ENCODE peak calls at places on chromosomes 4 and X, in six cellular contexts. T is neuronal stem cell, L is H9, O is trophoblast cell, Q is mesenchymal stem cell, K is H1. E is an unnamed sample.

GRCh38 chr4:153426207-153426886 is 39.8 kb upstream of the TMEM131L start:
- DNase-seq in T (no peak), O (no peak), K (no peak), Q (no peak), L (no peak), E (peak)

GRCh38 chr4:4323705-4324534 is 33.9 kb downstream of the ZBTB49 start:
- DNase-seq in K (no peak), O (no peak), T (no peak), L (no peak), Q (no peak), E (peak)

GRCh38 chr4:151990201-151990600 is 229.4 kb upstream of the GATB start:
- DNase-seq in Q (no peak), O (peak), T (no peak), L (no peak), K (no peak), E (peak)

GRCh38 chr4:143616771-143617170 is 83.7 kb downstream of the FREM3 start:
- DNase-seq in T (no peak), K (no peak), Q (no peak), L (no peak), O (no peak), E (no peak)

GRCh38 chr4:128782076-128782715 is 27.3 kb upstream of the JADE1 start:
- DNase-seq in Q (no peak), O (no peak), T (no peak), K (no peak), L (no peak), E (peak)

GRCh38 chr4:150215601-150216000 is 137.4 kb downstream of the DCLK2 start:
- DNase-seq in T (no peak), O (peak), K (no peak), Q (no peak), L (no peak), E (no peak)

GRCh38 chrX:136405126-136405525 is 82.6 kb upstream of the BRS3 start:
- DNase-seq in O (no peak), Q (no peak), L (no peak), T (no peak), K (no peak), E (no peak)

GRCh38 chrX:105744291-105744690 is 78.0 kb upstream of the NRK start:
- DNase-seq in Q (no peak), T (no peak), K (no peak), O (peak), L (no peak), E (no peak)

GRCh38 chr4:86015412-86016350 is 344.2 kb downstream of the MAPK10 start:
- DNase-seq in Q (no peak), T (no peak), L (no peak), O (peak), K (no peak), E (no peak)

GRCh38 chr4:8308856-8309771 is 39.6 kb downstream of the HTRA3 start:
- DNase-seq in T (no peak), O (no peak), L (no peak), K (no peak), Q (peak), E (peak)

GRCh38 chr4:60682901-60683300 is 517.2 kb upstream of the ADGRL3 start:
- DNase-seq in O (no peak), Q (no peak), T (no peak), L (no peak), K (no peak), E (peak)

GRCh38 chr4:153465583-153465921 is 608 bp upstream of the TMEM131L start:
- DNase-seq in T (no peak), Q (peak), K (no peak), O (no peak), L (no peak), E (peak)

GRCh38 chr4:72314869-72315268 is 254.2 kb downstream of the ADAMTS3 start:
- DNase-seq in T (no peak), L (no peak), O (no peak), Q (peak), K (no peak), E (peak)

GRCh38 chrX:54891573-54891972 is 29.1 kb upstream of the TRO start:
- DNase-seq in O (peak), K (no peak), Q (peak), T (peak), L (no peak), E (peak)

GRCh38 chr4:60506061-60506460 is 694.1 kb upstream of the ADGRL3 start:
- DNase-seq in Q (no peak), L (no peak), O (no peak), K (no peak), T (no peak), E (no peak)

GRCh38 chrX:85992811-85993229 is 54.5 kb downstream of the CHM start:
- DNase-seq in O (no peak), L (no peak), Q (peak), T (no peak), K (no peak), E (peak)

GRCh38 chr4:79917246-79917645 is 155.8 kb downstream of the ANTXR2 start:
- DNase-seq in T (peak), Q (peak), O (peak), L (peak), K (peak), E (peak)

GRCh38 chrX:48003367-48003757 is 427 bp downstream of the ZNF182 start:
- DNase-seq in T (no peak), Q (no peak), O (no peak), L (no peak), K (no peak), E (no peak)

GRCh38 chr4:109614466-109614865 is 54.4 kb downstream of the MCUB start:
- DNase-seq in T (no peak), L (no peak), K (no peak), Q (peak), O (no peak), E (no peak)

GRCh38 chr4:98469776-98470175 is 188.6 kb downstream of the TSPAN5 start:
- DNase-seq in T (no peak), Q (no peak), L (no peak), O (no peak), K (no peak), E (peak)

GRCh38 chr4:154013576-154013975 is 224.7 kb upstream of the SFRP2 start:
- DNase-seq in O (no peak), L (no peak), Q (no peak), K (no peak), T (no peak), E (no peak)

GRCh38 chrX:19513383-19513782 is 1.9 kb downstream of the MAP3K15 start:
- DNase-seq in O (no peak), Q (no peak), T (no peak), L (no peak), K (no peak), E (peak)

GRCh38 chr4:53321151-53321987 is 44.5 kb downstream of the SCFD2 start:
- DNase-seq in O (peak), T (no peak), K (no peak), L (no peak), Q (peak), E (peak)

GRCh38 chrX:45697591-45697990 is 496.9 kb upstream of the DIPK2B start:
- DNase-seq in K (no peak), T (no peak), L (no peak), O (no peak), Q (peak), E (peak)

GRCh38 chr4:8189551-8190466 is 9.3 kb upstream of the SH3TC1 start:
- DNase-seq in Q (no peak), K (no peak), T (no peak), L (no peak), O (no peak), E (no peak)

GRCh38 chr4:67282749-67283148 is 262.6 kb downstream of the CENPC start:
- DNase-seq in T (no peak), Q (no peak), O (no peak), L (no peak), K (no peak), E (no peak)

GRCh38 chr4:8866828-8867623 is 4.6 kb downstream of the HMX1 start:
- DNase-seq in T (no peak), O (no peak), L (no peak), K (no peak), Q (no peak), E (no peak)

GRCh38 chr4:84455697-84456096 is 43.4 kb downstream of the NKX6-1 start:
- DNase-seq in T (no peak), O (no peak), K (no peak), L (no peak), Q (no peak), E (no peak)

GRCh38 chrX:14051416-14051815 is 21.7 kb upstream of the GEMIN8 start:
- DNase-seq in K (no peak), L (no peak), T (no peak), O (no peak), Q (peak), E (no peak)
- H4K91ac ChIP-seq in K (no peak), L (no peak), T (no peak), O (no peak), Q (no peak), E (no peak)

DNA sequence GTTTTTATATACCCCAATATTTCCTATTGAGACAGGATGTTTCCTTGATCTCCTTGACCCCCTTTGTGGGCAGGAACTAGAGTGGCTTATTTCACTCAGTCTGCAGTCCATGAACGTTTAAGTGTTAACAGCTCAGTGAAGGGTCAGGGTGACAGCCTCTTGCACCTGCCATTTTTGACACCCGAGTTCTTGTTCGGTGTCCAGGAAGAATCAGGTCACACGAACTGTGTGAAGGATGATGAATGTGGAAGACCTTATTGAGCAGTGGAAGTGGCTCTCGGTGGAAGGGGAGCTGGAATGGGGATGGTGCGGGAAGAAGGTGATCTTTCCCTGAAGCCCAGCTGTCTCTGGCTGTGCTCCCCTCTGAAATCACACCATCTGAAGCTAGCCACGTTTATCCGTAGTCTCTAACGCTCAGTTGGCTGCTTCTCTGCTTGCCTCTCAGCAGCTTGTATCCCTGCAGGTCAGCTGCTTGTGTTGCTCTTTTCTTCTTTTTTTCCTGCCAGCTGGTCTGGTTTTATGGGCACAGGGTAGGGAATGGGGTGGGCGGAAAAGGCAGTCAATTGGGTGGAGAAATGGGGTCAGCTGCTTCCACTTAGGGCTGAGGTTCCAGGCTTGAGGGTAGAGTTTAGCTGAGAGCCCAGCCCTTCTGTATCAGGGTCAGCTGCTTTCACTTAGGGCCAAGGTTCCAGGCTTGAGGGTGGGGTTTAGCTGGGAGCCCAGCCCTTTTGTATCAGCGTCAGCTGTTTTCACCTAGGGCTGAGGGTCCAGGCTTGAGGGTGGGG is 29.0 kb upstream of the CCNG2 start:
- DNase-seq in L (no peak), O (no peak), K (no peak), T (no peak), Q (no peak), E (no peak)
- H2BK5ac ChIP-seq in L (no peak), O (no peak), K (no peak), T (no peak), Q (no peak), E (no peak)

GRCh38 chr4:739569-739968 is 33.9 kb downstream of the PCGF3 start:
- DNase-seq in T (no peak), K (no peak), Q (no peak), O (no peak), L (no peak), E (no peak)
- H4K91ac ChIP-seq in T (no peak), K (no peak), Q (peak), O (no peak), L (no peak), E (no peak)

GRCh38 chrX:16212024-16212423 is 44.7 kb downstream of the MAGEB17 start:
- DNase-seq in T (no peak), Q (peak), L (no peak), O (no peak), K (no peak), E (peak)

GRCh38 chrX:16213970-16214369 is 46.7 kb downstream of the MAGEB17 start:
- DNase-seq in O (no peak), K (no peak), T (no peak), L (no peak), Q (no peak), E (no peak)

GRCh38 chrX:16208601-16209000 is 41.3 kb downstream of the MAGEB17 start:
- DNase-seq in K (no peak), O (no peak), L (no peak), Q (no peak), T (no peak), E (no peak)

GRCh38 chrX:16215660-16216059 is 48.4 kb downstream of the MAGEB17 start:
- DNase-seq in K (no peak), O (no peak), Q (no peak), L (no peak), T (no peak), E (no peak)

GRCh38 chrX:16212436-16212835 is 45.2 kb downstream of the MAGEB17 start:
- DNase-seq in O (no peak), K (no peak), T (no peak), Q (peak), L (peak), E (peak)
- H2BK5ac ChIP-seq in O (no peak), K (peak), T (no peak), Q (no peak), L (no peak), E (no peak)

DNA sequence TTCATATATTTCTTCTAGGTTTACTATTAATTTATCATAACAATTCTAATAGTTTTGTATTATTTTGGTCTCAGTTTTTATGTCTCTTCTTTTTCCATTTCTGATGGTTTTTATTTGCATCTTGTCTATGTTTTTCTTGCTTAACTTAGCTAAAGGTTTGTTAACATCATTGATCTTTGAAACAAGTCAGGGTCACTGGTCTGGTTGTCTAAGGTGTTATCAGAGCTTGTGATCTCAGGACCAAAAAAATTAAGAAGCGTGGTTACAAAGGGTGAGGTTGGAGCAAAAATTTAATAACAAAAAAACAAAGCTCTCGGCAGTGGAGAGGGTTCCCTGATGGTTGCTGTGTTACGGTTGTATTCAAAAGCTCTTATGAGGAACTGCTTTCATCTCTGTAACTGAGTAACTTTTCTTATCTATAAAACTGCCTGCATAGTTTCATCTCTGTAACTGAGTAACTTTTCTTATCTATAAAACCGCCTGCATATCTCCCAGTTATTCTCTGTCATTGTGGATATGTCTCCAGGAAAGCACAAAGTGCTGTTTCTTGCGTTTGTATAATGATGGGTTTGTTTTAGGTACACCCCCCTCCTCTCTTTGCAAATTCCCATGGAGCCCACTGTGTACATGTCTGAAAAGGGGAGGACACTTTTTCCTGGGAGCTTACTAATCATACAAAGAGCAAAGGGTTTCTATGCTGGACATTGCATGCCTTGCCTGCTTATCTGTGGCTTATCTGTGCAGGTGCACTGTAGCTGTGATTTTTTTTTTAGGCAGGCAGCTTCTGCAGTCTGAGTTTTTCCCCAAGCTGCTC is 62.4 kb upstream of the UGT2B15 start:
- DNase-seq in O (peak), T (peak), K (no peak), Q (no peak), L (no peak), E (no peak)
- H4K91ac ChIP-seq in O (no peak), T (no peak), K (no peak), Q (no peak), L (no peak), E (no peak)

DNA sequence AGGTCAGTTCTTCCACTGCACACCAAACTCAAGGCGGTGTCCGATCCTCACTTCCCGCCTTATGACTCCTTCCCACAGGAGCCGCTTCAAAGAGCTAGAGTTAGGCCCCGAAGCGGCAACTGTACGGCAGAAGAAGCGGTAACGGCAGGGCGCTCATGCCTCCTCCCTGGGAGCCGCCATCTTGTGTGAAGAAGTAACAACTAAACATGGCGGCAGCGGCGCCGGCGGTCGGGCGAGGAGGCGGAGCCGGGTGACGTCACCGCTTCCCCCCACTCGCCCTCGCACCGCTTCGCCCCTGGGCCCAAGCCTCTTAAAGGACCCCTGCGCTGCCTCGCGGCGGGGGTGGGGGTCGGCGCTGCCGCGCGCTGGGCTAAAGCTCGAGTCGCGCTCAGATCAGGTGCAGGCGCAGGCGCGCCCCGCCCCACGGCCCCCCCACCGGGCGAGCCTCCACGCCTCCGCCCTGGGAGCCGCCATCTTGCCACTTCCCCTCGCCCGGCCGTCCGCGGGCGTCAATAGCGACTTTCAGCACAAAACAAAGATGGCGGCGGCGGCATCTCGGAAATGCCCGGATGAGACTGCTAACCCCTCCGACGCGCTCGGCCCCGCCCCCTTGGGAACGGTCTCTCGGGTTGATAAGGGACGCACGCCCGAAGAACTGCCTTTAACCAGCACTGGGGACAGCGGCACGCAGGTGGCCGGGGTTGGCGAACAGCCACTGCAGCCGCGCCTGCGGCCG is at the start of gene HCFC1:
- DNase-seq in L (peak), K (no peak), Q (peak), T (peak), O (peak), E (peak)
- H2BK5ac ChIP-seq in L (peak), K (peak), Q (peak), T (peak), O (peak), E (peak)

DNA sequence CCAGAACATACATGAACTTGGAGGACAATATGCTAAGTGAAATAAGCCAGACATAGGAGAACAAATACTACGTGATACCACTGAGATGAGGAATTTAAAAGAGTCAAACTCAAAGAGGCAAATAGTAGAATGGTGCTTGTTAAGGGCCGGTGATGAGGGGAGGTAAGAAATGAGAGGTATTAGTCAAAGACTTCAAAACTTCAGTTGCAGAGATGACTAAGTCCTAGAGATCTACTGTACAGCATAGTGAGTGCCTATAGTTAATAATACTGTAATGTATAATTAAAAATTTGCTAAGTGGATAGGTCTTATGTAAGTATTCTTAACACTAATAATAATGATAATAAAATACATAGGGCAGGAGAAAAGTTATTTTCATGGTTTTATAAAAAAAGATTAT is 126.9 kb upstream of the VEGFC start:
- DNase-seq in K (no peak), L (no peak), T (no peak), Q (no peak), O (no peak), E (no peak)
- H4K91ac ChIP-seq in K (no peak), L (no peak), T (no peak), Q (no peak), O (no peak), E (no peak)

GRCh38 chr4:183393446-183393845 is 51.0 kb upstream of the CDKN2AIP start:
- DNase-seq in O (no peak), K (no peak), T (no peak), Q (no peak), L (no peak), E (no peak)

GRCh38 chr4:183390374-183390773 is 54.1 kb upstream of the CDKN2AIP start:
- DNase-seq in Q (no peak), O (no peak), K (no peak), T (no peak), L (no peak), E (no peak)

GRCh38 chr4:183391204-183391603 is 53.2 kb upstream of the CDKN2AIP start:
- DNase-seq in O (no peak), K (no peak), Q (no peak), L (no peak), T (no peak), E (no peak)

GRCh38 chr4:183394166-183394951 is 50.1 kb upstream of the CDKN2AIP start:
- DNase-seq in K (no peak), Q (no peak), O (no peak), L (no peak), T (no peak), E (no peak)

GRCh38 chr4:183392377-183392776 is 52.1 kb upstream of the CDKN2AIP start:
- DNase-seq in Q (no peak), T (no peak), K (no peak), O (no peak), L (no peak), E (no peak)
- H2BK5ac ChIP-seq in Q (no peak), T (no peak), K (no peak), O (no peak), L (no peak), E (no peak)

DNA sequence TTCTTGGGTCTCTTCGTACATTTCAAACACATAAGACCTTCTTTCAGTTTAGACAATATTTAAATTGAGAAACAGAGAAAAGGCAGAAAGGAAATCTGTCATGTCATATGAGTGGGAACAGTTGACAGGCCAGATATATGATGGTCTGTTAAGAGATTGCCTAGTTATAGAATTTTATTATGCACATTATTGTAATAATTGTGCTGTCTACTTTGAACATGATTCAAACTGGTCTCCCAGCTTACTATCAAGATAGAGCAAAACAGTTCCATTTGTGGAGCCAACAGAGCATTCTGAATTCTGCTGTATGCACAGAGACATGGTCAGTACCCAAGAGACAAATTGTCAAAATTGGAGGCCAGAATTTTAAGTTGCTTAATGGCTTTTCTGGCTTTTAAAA is 139.4 kb downstream of the FBXO8 start:
- DNase-seq in O (no peak), K (no peak), Q (no peak), L (no peak), T (no peak), E (no peak)
- H4K91ac ChIP-seq in O (no peak), K (no peak), Q (no peak), L (no peak), T (no peak), E (no peak)

E was measured in IMR-90.